ENCODE peak calls at places on chromosomes 3 and 15, in four cellular contexts. W is stimulated activated CD8-positive, alpha-beta memory T cell treated with anti-CD3 and anti-CD28 coated beads, Interleukin-2, amount 100 ng/mL, for 48 hours; Z is activated CD4-positive, alpha-beta T cell treated with anti-CD3 and anti-CD28 coated beads, Interleukin-2, amount 10 ng/mL, durations not matched to agents 7 days and 5 days; G is SW 1271. E is an unnamed sample.

GRCh38 chr15:99103279-99103678 is 1.6 kb upstream of the SYNM start:
- DNase-seq in G (no peak), W (no peak), Z (no peak), E (no peak)

GRCh38 chr3:155070316-155070715 is 9.8 kb upstream of the MME start:
- DNase-seq in Z (no peak), G (no peak), W (no peak), E (no peak)

GRCh38 chr15:66619152-66619903 is 53.5 kb upstream of the LCTL start:
- DNase-seq in Z (peak), W (peak), G (peak), E (peak)

GRCh38 chr3:137105277-137105977 is 147.6 kb downstream of the IL20RB start:
- DNase-seq in G (peak), W (no peak), Z (peak), E (peak)

GRCh38 chr3:191334359-191334893 is 4.1 kb upstream of the UTS2B start:
- DNase-seq in Z (no peak), W (no peak), G (no peak), E (no peak)

GRCh38 chr3:94525039-94525438 is 462.2 kb downstream of the NSUN3 start:
- DNase-seq in W (no peak), G (no peak), Z (no peak), E (no peak)

GRCh38 chr15:63109498-63110290 is 12.0 kb upstream of the LACTB start:
- DNase-seq in W (no peak), G (no peak), Z (no peak), E (no peak)

GRCh38 chr3:181724432-181724740 is 12.7 kb downstream of the SOX2 start:
- DNase-seq in G (no peak), Z (no peak), W (no peak), E (no peak)

GRCh38 chr3:42875325-42876151 is at the start of gene CYP8B1:
- DNase-seq in W (no peak), G (no peak), Z (no peak), E (no peak)

GRCh38 chr3:16181361-16181760 is 6.9 kb downstream of the GALNT15 start:
- DNase-seq in G (no peak), W (no peak), Z (no peak), E (no peak)

GRCh38 chr3:186361246-186361611 is 805 bp downstream of the DGKG start:
- DNase-seq in G (no peak), Z (no peak), W (no peak), E (peak)

GRCh38 chr3:19139863-19140262 is 8.4 kb upstream of the KCNH8 start:
- DNase-seq in G (no peak), Z (no peak), W (no peak), E (no peak)

GRCh38 chr3:113439576-113439975 is 1.7 kb downstream of the CFAP44 start:
- DNase-seq in W (no peak), Z (no peak), G (no peak), E (no peak)

GRCh38 chr15:51908312-51908711 is 63.3 kb downstream of the LEO1 start:
- DNase-seq in Z (no peak), W (no peak), G (no peak), E (no peak)

GRCh38 chr15:69595009-69595825 is 142.6 kb downstream of the RPLP1 start:
- DNase-seq in Z (no peak), G (no peak), W (no peak), E (no peak)

GRCh38 chr15:67049351-67050044 is 15.9 kb upstream of the SMAD3 start:
- DNase-seq in W (no peak), Z (no peak), G (peak), E (no peak)

E was measured in GM20000.